ENCODE peak calls at places on chromosomes 13 and 19, in six cellular contexts. U is breast epithelium, E is GM23338, H is SJSA1, C is body of pancreas, D is H9. I is an unnamed sample. For H3K4me1, the result is how much of the 10 kb centered on the place peaks cover.

GRCh38 chr13:100510208-100510997 is 78.2 kb downstream of the GGACT start:
- DNase-seq in U (no peak), E (peak), H (no peak), C (no peak), D (peak), I (no peak)

GRCh38 chr13:98576963-98577822 is at the start of gene STK24:
- DNase-seq in E (peak), C (peak), U (peak), D (peak), H (peak), I (peak)

GRCh38 chr19:39038098-39038497 is 5.7 kb upstream of the FBXO27 start:
- DNase-seq in U (peak), H (no peak), E (peak), D (peak), C (peak), I (peak)

GRCh38 chr19:50922316-50922853 is 11.2 kb upstream of the KLK4 start:
- DNase-seq in D (peak), C (peak), E (peak), U (peak), H (no peak), I (peak)

GRCh38 chr13:102236341-102236740 is 165.5 kb downstream of the FGF14 start:
- DNase-seq in H (no peak), D (no peak), C (no peak), U (no peak), E (no peak), I (no peak)

GRCh38 chr13:95822303-95822702 is 145.4 kb downstream of the DNAJC3 start:
- DNase-seq in E (no peak), H (no peak), D (no peak), U (no peak), C (no peak), I (no peak)

GRCh38 chr19:50175924-50176323 is 12.8 kb upstream of the IZUMO2 start:
- DNase-seq in E (no peak), C (no peak), U (no peak), H (no peak), D (no peak), I (no peak)

GRCh38 chr13:108963846-108964600 is 334.6 kb downstream of the MYO16 start:
- DNase-seq in D (no peak), C (no peak), E (no peak), H (no peak), U (no peak), I (no peak)

GRCh38 chr13:33940256-33940655 is 122.3 kb downstream of the RFC3 start:
- DNase-seq in D (no peak), C (no peak), H (no peak), E (no peak), U (no peak), I (no peak)

GRCh38 chr13:24630121-24630520 is 50.1 kb upstream of the ATP12A start:
- DNase-seq in D (no peak), E (no peak), C (no peak), H (no peak), U (no peak), I (no peak)

GRCh38 chr13:79880820-79881219 is 399.9 kb downstream of the NDFIP2 start:
- DNase-seq in U (no peak), H (no peak), E (no peak), D (no peak), C (no peak), I (no peak)

GRCh38 chr13:79886601-79887000 is 405.6 kb downstream of the NDFIP2 start:
- DNase-seq in C (no peak), H (no peak), E (no peak), D (no peak), U (no peak), I (no peak)

DNA sequence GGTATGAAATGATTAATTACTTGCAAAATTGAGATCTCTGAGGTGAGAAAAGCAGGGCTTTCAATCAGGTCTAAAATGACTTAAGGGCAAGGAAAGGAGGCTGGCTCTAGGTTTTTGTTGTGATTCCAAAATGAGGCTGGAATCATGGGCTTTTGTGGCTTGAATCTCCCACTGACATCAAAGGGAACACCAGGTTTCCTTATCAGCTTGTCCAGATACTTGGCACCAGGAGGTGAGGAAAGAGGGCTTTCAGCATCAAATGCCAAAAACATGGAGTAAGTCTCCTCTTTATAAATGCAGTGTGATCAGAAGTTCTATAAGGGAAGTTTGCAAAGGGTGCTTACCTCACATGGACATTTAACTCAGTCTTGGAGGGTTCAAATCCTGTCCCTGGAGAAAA is 402.3 kb downstream of the NDFIP2 start:
- DNase-seq in E (no peak), D (no peak), H (no peak), C (no peak), U (no peak), I (no peak)
- H3K4me1 ChIP-seq in E (under half), D (under half), H (under half), C (under half), U (under half), I (under half)

GRCh38 chr13:51148952-51149573 is 38.0 kb upstream of the C13orf42 start:
- DNase-seq in U (peak), C (peak), H (no peak), E (peak), D (peak), I (no peak)

GRCh38 chr13:51154029-51154555 is 43.0 kb upstream of the C13orf42 start:
- DNase-seq in U (no peak), H (peak), C (no peak), D (no peak), E (no peak), I (no peak)

GRCh38 chr13:51153527-51153926 is 42.5 kb upstream of the C13orf42 start:
- DNase-seq in D (peak), U (no peak), E (peak), H (no peak), C (no peak), I (no peak)

GRCh38 chr13:51151463-51151862 is 40.4 kb upstream of the C13orf42 start:
- DNase-seq in E (no peak), D (no peak), H (no peak), U (no peak), C (no peak), I (no peak)

GRCh38 chr13:51152713-51153112 is 41.6 kb upstream of the C13orf42 start:
- DNase-seq in D (no peak), H (no peak), U (no peak), E (no peak), C (no peak), I (no peak)
- H3K4me1 ChIP-seq in D (under half), H (under half), U (under half), E (half or more), C (under half), I (under half)

DNA sequence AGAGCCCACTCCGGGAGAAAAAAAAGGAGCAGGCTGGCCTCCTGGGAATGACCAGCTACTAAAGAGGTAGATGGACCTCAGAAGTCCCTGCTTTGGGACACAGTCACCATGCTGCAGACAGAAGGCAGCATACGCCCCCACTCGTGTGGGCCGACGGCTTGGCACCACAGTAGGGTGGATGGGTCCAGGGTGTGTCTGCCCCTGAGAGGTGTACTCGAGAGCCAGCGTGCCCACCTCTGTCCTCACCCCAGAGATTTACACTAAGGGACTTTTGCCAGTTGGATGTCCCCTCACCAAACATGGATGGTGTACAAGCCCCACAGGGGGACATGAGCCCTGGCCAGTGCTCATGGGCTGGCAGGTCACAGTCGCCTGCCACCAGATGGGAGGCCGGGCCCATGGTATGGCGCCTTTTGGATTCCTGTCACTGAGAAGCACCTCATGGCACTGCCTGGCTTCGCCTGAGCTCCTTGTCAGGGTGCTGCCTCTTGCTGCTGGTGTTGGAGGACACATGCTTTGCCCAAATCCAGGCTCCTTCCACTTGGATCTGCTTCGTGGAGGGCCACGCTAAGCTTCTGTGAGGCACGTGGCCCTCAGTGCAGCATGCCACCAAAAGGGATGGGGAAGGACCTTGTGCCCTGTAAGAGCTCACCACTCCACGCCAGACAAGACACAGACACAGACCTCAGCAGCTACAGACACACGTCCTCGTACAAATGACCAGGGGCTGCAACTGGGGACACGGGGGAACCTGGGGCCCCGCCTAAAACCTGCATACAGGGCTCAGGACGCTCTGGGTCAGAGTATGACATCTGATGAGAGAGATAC is 13.3 kb upstream of the EPHX3 start:
- DNase-seq in H (no peak), E (no peak), D (no peak), C (no peak), U (no peak), I (no peak)
- H3K4me1 ChIP-seq in H (under half), E (under half), D (under half), C (under half), U (under half), I (under half)

GRCh38 chr19:10763399-10763798 is 45.5 kb downstream of the DNM2 start:
- DNase-seq in H (no peak), C (no peak), E (no peak), U (no peak), D (no peak), I (no peak)

GRCh38 chr19:10764340-10764894 is 46.5 kb downstream of the DNM2 start:
- DNase-seq in D (no peak), E (no peak), C (peak), H (no peak), U (no peak), I (peak)

GRCh38 chr19:10763828-10764339 is 46.0 kb downstream of the DNM2 start:
- DNase-seq in C (no peak), H (no peak), D (no peak), E (no peak), U (no peak), I (peak)

GRCh38 chr19:10761443-10762242 is 43.8 kb downstream of the DNM2 start:
- DNase-seq in H (no peak), D (peak), U (no peak), E (peak), C (peak), I (no peak)

GRCh38 chr19:10762656-10763055 is 44.8 kb downstream of the DNM2 start:
- DNase-seq in U (no peak), D (no peak), H (no peak), C (no peak), E (peak), I (peak)
- H3K4me1 ChIP-seq in U (under half), D (under half), H (under half), C (half or more), E (under half), I (under half)

DNA sequence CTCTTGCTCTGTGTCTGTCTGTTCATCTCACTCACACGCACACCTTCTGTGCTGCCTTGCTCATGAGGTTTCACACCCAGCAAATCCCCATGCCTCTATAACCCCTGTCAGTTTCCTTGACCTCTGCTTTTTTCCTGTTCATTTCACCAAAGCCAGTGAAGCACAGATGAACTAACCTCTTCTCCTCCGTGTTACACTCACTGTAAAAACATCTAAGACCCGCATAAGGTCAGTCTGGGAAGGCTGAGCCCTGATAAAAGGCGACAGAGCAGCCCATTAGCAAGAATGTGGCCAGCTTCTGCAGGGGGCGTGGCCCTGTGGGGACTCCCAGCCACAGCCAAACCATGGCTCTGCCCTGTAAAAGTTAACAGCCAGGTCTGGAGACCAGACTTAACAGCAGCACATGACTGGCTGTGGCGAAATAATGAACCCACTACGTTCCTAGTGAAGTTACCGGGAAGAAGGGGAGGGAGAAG is 42.8 kb upstream of the NPAS1 start:
- DNase-seq in E (peak), H (peak), U (no peak), C (no peak), D (peak), I (peak)
- H3K4me1 ChIP-seq in E (under half), H (half or more), U (under half), C (under half), D (under half), I (under half)

GRCh38 chr13:114124486-114124885 is 7.9 kb downstream of the RASA3 start:
- DNase-seq in U (no peak), E (no peak), C (no peak), H (no peak), D (no peak), I (no peak)
- H3K4me1 ChIP-seq in U (under half), E (under half), C (under half), H (under half), D (under half), I (under half)

I was measured in right cardiac atrium.